ENCODE peak calls at places on chromosomes 1 and 21, in seven cellular contexts. U is NCI-H187 treated with DMSO at 0.1 percent for 48 hours; Z is T-helper 2 cell; M is AML-193; K is HepG2; T is mucosa of descending colon; H is activated CD4-positive, alpha-beta T cell treated with anti-CD3 and anti-CD28 coated beads, Interleukin-2, amount 10 ng/mL, durations not matched to agents 7 days and 5 days. N is an unnamed sample.

GRCh38 chr1:186754542-186755150 is 74.1 kb upstream of the PLA2G4A start:
- DNase-seq in U (no peak), Z (no peak), M (no peak), K (no peak), T (no peak), H (no peak), N (no peak)

GRCh38 chr1:14112613-14113012 is 412.6 kb downstream of the PRDM2 start:
- DNase-seq in U (no peak), Z (no peak), M (no peak), K (no peak), T (no peak), H (no peak), N (no peak)

GRCh38 chr1:45669859-45670655 is 16.3 kb downstream of the GPBP1L1 start:
- DNase-seq in U (no peak), Z (no peak), M (no peak), K (no peak), T (no peak), H (no peak), N (no peak)

GRCh38 chr1:216054593-216054992 is 368.7 kb downstream of the USH2A start:
- DNase-seq in U (no peak), Z (no peak), M (no peak), K (no peak), T (no peak), H (no peak), N (no peak)

GRCh38 chr1:9615316-9616063 is 26.8 kb downstream of the TMEM201 start:
- DNase-seq in U (no peak), Z (no peak), M (peak; percentile 24), K (peak; percentile 35), T (peak; percentile 58), H (peak; percentile 72), N (peak; percentile 69)

GRCh38 chr1:94543893-94544635 is 2.5 kb upstream of the F3 start:
- DNase-seq in U (no peak), Z (no peak), M (no peak), K (no peak), T (no peak), H (no peak), N (no peak)

GRCh38 chr1:214427871-214428277 is 123.5 kb downstream of the PTPN14 start:
- DNase-seq in U (no peak), Z (peak; percentile 22), M (peak; percentile 98), K (peak; percentile 41), T (peak; percentile 18), H (peak; percentile 85), N (no peak)

GRCh38 chr21:45303751-45304150 is 16.1 kb upstream of the POFUT2 start:
- DNase-seq in U (no peak), Z (no peak), M (no peak), K (no peak), T (no peak), H (no peak), N (no peak)

GRCh38 chr1:111758373-111758772 is 2.7 kb downstream of the DDX20 start:
- DNase-seq in U (no peak), Z (no peak), M (peak; percentile 52), K (no peak), T (peak; percentile 20), H (no peak), N (no peak)

GRCh38 chr1:67882196-67882958 is 49.1 kb upstream of the GNG12 start:
- DNase-seq in U (no peak), Z (no peak), M (no peak), K (no peak), T (no peak), H (no peak), N (no peak)

GRCh38 chr21:45478115-45478801 is 64.0 kb downstream of the SLC19A1 start:
- DNase-seq in U (no peak), Z (peak; percentile 70), M (peak; percentile 56), K (peak; percentile 48), T (peak; percentile 78), H (peak; percentile 82), N (peak; percentile 76)

GRCh38 chr1:205668951-205669340 is 11.4 kb downstream of the SLC45A3 start:
- DNase-seq in U (no peak), Z (no peak), M (peak; percentile 7), K (peak; percentile 25), T (peak; percentile 19), H (no peak), N (no peak)

GRCh38 chr21:25512095-25513086 is 94.9 kb downstream of the MRPL39 start:
- DNase-seq in U (no peak), Z (no peak), M (no peak), K (no peak), T (peak; percentile 44), H (no peak), N (no peak)

GRCh38 chr1:202593845-202594244 is 116.4 kb downstream of the SYT2 start:
- DNase-seq in U (no peak), Z (no peak), M (no peak), K (no peak), T (no peak), H (no peak), N (no peak)

GRCh38 chr1:18041685-18042355 is 65.8 kb upstream of the IGSF21 start:
- DNase-seq in U (no peak), Z (no peak), M (no peak), K (no peak), T (no peak), H (no peak), N (peak; percentile 8)

GRCh38 chr1:14962407-14962806 is 191.1 kb upstream of the TMEM51 start:
- DNase-seq in U (no peak), Z (no peak), M (no peak), K (no peak), T (no peak), H (no peak), N (no peak)

GRCh38 chr1:68954841-68955240 is 458.0 kb upstream of the DEPDC1 start:
- DNase-seq in U (no peak), Z (no peak), M (no peak), K (no peak), T (no peak), H (no peak), N (no peak)

GRCh38 chr1:210796421-210796820 is 337.5 kb downstream of the KCNH1 start:
- DNase-seq in U (no peak), Z (no peak), M (no peak), K (no peak), T (no peak), H (no peak), N (no peak)

GRCh38 chr1:227958617-227959324 is 11.0 kb upstream of the WNT9A start:
- DNase-seq in U (no peak), Z (no peak), M (no peak), K (no peak), T (no peak), H (no peak), N (no peak)